ENCODE peak calls at places on chromosome 10, in seven cellular contexts. One of them, this sample, is unnamed.

GRCh38 chr10:86086418-86086817 is 280.2 kb downstream of the GRID1 start:
- DNase-seq in AML-193: no peak
- DNase-seq in putamen: no peak
- DNase-seq in cardiac muscle cell: no peak
- DNase-seq in lower lobe of right lung: no peak
- DNase-seq in dorsolateral prefrontal cortex: no peak
- DNase-seq in stimulated activated CD4-positive, alpha-beta T cell treated with anti-CD3 and anti-CD28 coated beads, Interleukin-2, amount 100 ng/mL, for 48 hours: no peak
- DNase-seq in this sample: no peak

GRCh38 chr10:13340626-13341370 is 7.3 kb downstream of the SEPHS1 start:
- DNase-seq in cardiac muscle cell: no peak
- DNase-seq in dorsolateral prefrontal cortex: no peak
- DNase-seq in AML-193: no peak
- DNase-seq in putamen: no peak
- DNase-seq in stimulated activated CD4-positive, alpha-beta T cell treated with anti-CD3 and anti-CD28 coated beads, Interleukin-2, amount 100 ng/mL, for 48 hours: no peak
- DNase-seq in lower lobe of right lung: no peak
- DNase-seq in this sample: no peak

GRCh38 chr10:79221110-79222051 is 125.9 kb upstream of the PPIF start:
- DNase-seq in dorsolateral prefrontal cortex: peak; percentile 79
- DNase-seq in AML-193: no peak
- DNase-seq in cardiac muscle cell: peak; percentile 89
- DNase-seq in putamen: no peak
- DNase-seq in lower lobe of right lung: peak; percentile 52
- DNase-seq in stimulated activated CD4-positive, alpha-beta T cell treated with anti-CD3 and anti-CD28 coated beads, Interleukin-2, amount 100 ng/mL, for 48 hours: no peak
- DNase-seq in this sample: peak; percentile 66

GRCh38 chr10:130485241-130485957 is 349.2 kb downstream of the GLRX3 start:
- DNase-seq in stimulated activated CD4-positive, alpha-beta T cell treated with anti-CD3 and anti-CD28 coated beads, Interleukin-2, amount 100 ng/mL, for 48 hours: no peak
- DNase-seq in putamen: no peak
- DNase-seq in lower lobe of right lung: no peak
- DNase-seq in dorsolateral prefrontal cortex: no peak
- DNase-seq in cardiac muscle cell: no peak
- DNase-seq in AML-193: no peak
- DNase-seq in this sample: no peak

GRCh38 chr10:89861199-89861573 is 159.8 kb downstream of the KIF20B start:
- DNase-seq in AML-193: no peak
- DNase-seq in putamen: no peak
- DNase-seq in stimulated activated CD4-positive, alpha-beta T cell treated with anti-CD3 and anti-CD28 coated beads, Interleukin-2, amount 100 ng/mL, for 48 hours: no peak
- DNase-seq in cardiac muscle cell: no peak
- DNase-seq in dorsolateral prefrontal cortex: no peak
- DNase-seq in lower lobe of right lung: no peak
- DNase-seq in this sample: no peak

GRCh38 chr10:506451-507354 is 182.8 kb downstream of the DIP2C start:
- DNase-seq in lower lobe of right lung: no peak
- DNase-seq in cardiac muscle cell: no peak
- DNase-seq in stimulated activated CD4-positive, alpha-beta T cell treated with anti-CD3 and anti-CD28 coated beads, Interleukin-2, amount 100 ng/mL, for 48 hours: no peak
- DNase-seq in dorsolateral prefrontal cortex: no peak
- DNase-seq in AML-193: no peak
- DNase-seq in putamen: no peak
- DNase-seq in this sample: no peak

GRCh38 chr10:86711237-86711956 is 43.1 kb downstream of the LDB3 start:
- DNase-seq in putamen: peak; percentile 86
- DNase-seq in cardiac muscle cell: peak; percentile 95
- DNase-seq in stimulated activated CD4-positive, alpha-beta T cell treated with anti-CD3 and anti-CD28 coated beads, Interleukin-2, amount 100 ng/mL, for 48 hours: peak; percentile 80
- DNase-seq in AML-193: peak; percentile 74
- DNase-seq in dorsolateral prefrontal cortex: peak; percentile 91
- DNase-seq in lower lobe of right lung: peak; percentile 91
- DNase-seq in this sample: peak; percentile 80

GRCh38 chr10:23253780-23254179 is 61.7 kb downstream of the PTF1A start:
- DNase-seq in cardiac muscle cell: no peak
- DNase-seq in putamen: no peak
- DNase-seq in lower lobe of right lung: no peak
- DNase-seq in dorsolateral prefrontal cortex: no peak
- DNase-seq in AML-193: no peak
- DNase-seq in stimulated activated CD4-positive, alpha-beta T cell treated with anti-CD3 and anti-CD28 coated beads, Interleukin-2, amount 100 ng/mL, for 48 hours: no peak
- DNase-seq in this sample: no peak